ENCODE peak calls at places on chromosomes 6 and 20, in seven cellular contexts. One of them, this sample, is unnamed.
A peak's percentile ranks its signal among the peaks of the same experiment; 100 is the strongest.

GRCh38 chr6:41451515-41452163 is 94.5 kb upstream of the FOXP4 start:
- DNase-seq in endothelial cell of umbilical vein: no peak
- DNase-seq in gastrocnemius medialis: peak; percentile 49
- DNase-seq in aorta: peak; percentile 58
- DNase-seq in heart left ventricle: peak; percentile 55
- DNase-seq in kidney: peak; percentile 79
- DNase-seq in cardiac muscle cell: peak; percentile 38
- DNase-seq in this sample: peak; percentile 50

GRCh38 chr6:96124778-96125177 is 109.0 kb downstream of the FUT9 start:
- DNase-seq in aorta: no peak
- DNase-seq in heart left ventricle: no peak
- DNase-seq in cardiac muscle cell: no peak
- DNase-seq in endothelial cell of umbilical vein: no peak
- DNase-seq in kidney: no peak
- DNase-seq in gastrocnemius medialis: no peak
- DNase-seq in this sample: no peak

GRCh38 chr6:48744948-48745347 is 634.0 kb upstream of the PTCHD4 start:
- DNase-seq in kidney: no peak
- DNase-seq in endothelial cell of umbilical vein: no peak
- DNase-seq in heart left ventricle: no peak
- DNase-seq in cardiac muscle cell: peak; percentile 58
- DNase-seq in aorta: no peak
- DNase-seq in gastrocnemius medialis: no peak
- DNase-seq in this sample: no peak

GRCh38 chr6:14129572-14129971 is 12.0 kb downstream of the CD83 start:
- DNase-seq in cardiac muscle cell: peak; percentile 85
- DNase-seq in kidney: no peak
- DNase-seq in gastrocnemius medialis: peak; percentile 24
- DNase-seq in heart left ventricle: peak; percentile 57
- DNase-seq in endothelial cell of umbilical vein: peak; percentile 40
- DNase-seq in aorta: no peak
- DNase-seq in this sample: peak; percentile 20

GRCh38 chr6:24759718-24760117 is 15.0 kb upstream of the GMNN start:
- DNase-seq in heart left ventricle: no peak
- DNase-seq in kidney: no peak
- DNase-seq in aorta: no peak
- DNase-seq in endothelial cell of umbilical vein: no peak
- DNase-seq in cardiac muscle cell: no peak
- DNase-seq in gastrocnemius medialis: no peak
- DNase-seq in this sample: no peak

GRCh38 chr20:32507998-32508774 is 76.9 kb downstream of the NOL4L start:
- DNase-seq in heart left ventricle: no peak
- DNase-seq in cardiac muscle cell: no peak
- DNase-seq in endothelial cell of umbilical vein: no peak
- DNase-seq in kidney: peak; percentile 22
- DNase-seq in aorta: peak; percentile 33
- DNase-seq in gastrocnemius medialis: no peak
- DNase-seq in this sample: no peak

GRCh38 chr6:5260661-5261544 is at the start of the genes FARS2 and LYRM4:
- DNase-seq in endothelial cell of umbilical vein: peak; percentile 94
- DNase-seq in kidney: peak; percentile 97
- DNase-seq in gastrocnemius medialis: peak; percentile 64
- DNase-seq in aorta: peak; percentile 94
- DNase-seq in heart left ventricle: peak; percentile 91
- DNase-seq in cardiac muscle cell: peak; percentile 93
- DNase-seq in this sample: peak; percentile 89

GRCh38 chr20:38076548-38076947 is 43.0 kb downstream of the RPRD1B start:
- DNase-seq in kidney: no peak
- DNase-seq in endothelial cell of umbilical vein: no peak
- DNase-seq in gastrocnemius medialis: no peak
- DNase-seq in aorta: no peak
- DNase-seq in cardiac muscle cell: no peak
- DNase-seq in heart left ventricle: no peak
- DNase-seq in this sample: no peak

GRCh38 chr20:22402990-22403859 is 181.1 kb downstream of the FOXA2 start:
- DNase-seq in cardiac muscle cell: peak; percentile 41
- DNase-seq in endothelial cell of umbilical vein: no peak
- DNase-seq in kidney: no peak
- DNase-seq in aorta: no peak
- DNase-seq in gastrocnemius medialis: no peak
- DNase-seq in heart left ventricle: no peak
- DNase-seq in this sample: no peak

GRCh38 chr6:8645212-8645611 is 209.9 kb upstream of the SLC35B3 start:
- DNase-seq in aorta: no peak
- DNase-seq in kidney: no peak
- DNase-seq in heart left ventricle: no peak
- DNase-seq in gastrocnemius medialis: no peak
- DNase-seq in cardiac muscle cell: no peak
- DNase-seq in endothelial cell of umbilical vein: no peak
- DNase-seq in this sample: no peak

GRCh38 chr6:170129691-170130171 is 161.1 kb downstream of the DLL1 start:
- DNase-seq in endothelial cell of umbilical vein: no peak
- DNase-seq in gastrocnemius medialis: peak; percentile 53
- DNase-seq in heart left ventricle: peak; percentile 69
- DNase-seq in kidney: peak; percentile 84
- DNase-seq in cardiac muscle cell: peak; percentile 38
- DNase-seq in aorta: peak; percentile 80
- DNase-seq in this sample: peak; percentile 75

GRCh38 chr6:64712606-64713005 is 994.4 kb downstream of the EYS start:
- DNase-seq in kidney: no peak
- DNase-seq in endothelial cell of umbilical vein: no peak
- DNase-seq in gastrocnemius medialis: no peak
- DNase-seq in cardiac muscle cell: peak; percentile 29
- DNase-seq in aorta: no peak
- DNase-seq in heart left ventricle: no peak
- DNase-seq in this sample: no peak

GRCh38 chr6:138382498-138383265 is 5.0 kb downstream of the SMIM28 start:
- DNase-seq in cardiac muscle cell: no peak
- DNase-seq in aorta: no peak
- DNase-seq in kidney: no peak
- DNase-seq in endothelial cell of umbilical vein: no peak
- DNase-seq in gastrocnemius medialis: no peak
- DNase-seq in heart left ventricle: no peak
- DNase-seq in this sample: no peak

GRCh38 chr20:31790401-31790800 is 28.8 kb upstream of the MYLK2 start:
- DNase-seq in endothelial cell of umbilical vein: no peak
- DNase-seq in heart left ventricle: no peak
- DNase-seq in kidney: no peak
- DNase-seq in cardiac muscle cell: peak; percentile 24
- DNase-seq in gastrocnemius medialis: no peak
- DNase-seq in aorta: no peak
- DNase-seq in this sample: no peak

GRCh38 chr6:112029045-112029822 is 24.7 kb upstream of the CCN6 start:
- DNase-seq in kidney: no peak
- DNase-seq in gastrocnemius medialis: no peak
- DNase-seq in heart left ventricle: peak; percentile 51
- DNase-seq in endothelial cell of umbilical vein: peak; percentile 77
- DNase-seq in aorta: peak; percentile 83
- DNase-seq in cardiac muscle cell: peak; percentile 76
- DNase-seq in this sample: peak; percentile 59

GRCh38 chr6:53975966-53976610 is 135.2 kb upstream of the MLIP start:
- DNase-seq in heart left ventricle: no peak
- DNase-seq in cardiac muscle cell: peak; percentile 59
- DNase-seq in gastrocnemius medialis: no peak
- DNase-seq in kidney: no peak
- DNase-seq in endothelial cell of umbilical vein: no peak
- DNase-seq in aorta: no peak
- DNase-seq in this sample: no peak

GRCh38 chr6:36757206-36757605 is 59.6 kb downstream of the RAB44 start:
- DNase-seq in gastrocnemius medialis: no peak
- DNase-seq in heart left ventricle: no peak
- DNase-seq in endothelial cell of umbilical vein: peak; percentile 82
- DNase-seq in aorta: no peak
- DNase-seq in cardiac muscle cell: no peak
- DNase-seq in kidney: no peak
- DNase-seq in this sample: no peak

GRCh38 chr6:39753745-39754084 is 28.5 kb upstream of the KIF6 start:
- DNase-seq in gastrocnemius medialis: peak; percentile 8
- DNase-seq in heart left ventricle: no peak
- DNase-seq in cardiac muscle cell: peak; percentile 80
- DNase-seq in aorta: no peak
- DNase-seq in endothelial cell of umbilical vein: no peak
- DNase-seq in kidney: peak; percentile 70
- DNase-seq in this sample: no peak

GRCh38 chr6:137020771-137021170 is 24.0 kb downstream of the IL20RA start:
- DNase-seq in endothelial cell of umbilical vein: no peak
- DNase-seq in aorta: no peak
- DNase-seq in gastrocnemius medialis: no peak
- DNase-seq in cardiac muscle cell: no peak
- DNase-seq in heart left ventricle: no peak
- DNase-seq in kidney: no peak
- DNase-seq in this sample: no peak

GRCh38 chr20:53127027-53127426 is 154.9 kb downstream of the TSHZ2 start:
- DNase-seq in endothelial cell of umbilical vein: no peak
- DNase-seq in heart left ventricle: no peak
- DNase-seq in gastrocnemius medialis: no peak
- DNase-seq in kidney: no peak
- DNase-seq in aorta: no peak
- DNase-seq in cardiac muscle cell: no peak
- DNase-seq in this sample: no peak

GRCh38 chr20:53124075-53124532 is 151.9 kb downstream of the TSHZ2 start:
- DNase-seq in gastrocnemius medialis: peak; percentile 26
- DNase-seq in kidney: no peak
- DNase-seq in heart left ventricle: no peak
- DNase-seq in endothelial cell of umbilical vein: no peak
- DNase-seq in aorta: peak; percentile 52
- DNase-seq in cardiac muscle cell: peak; percentile 52
- DNase-seq in this sample: peak; percentile 7

GRCh38 chr20:53126185-53126584 is 154.0 kb downstream of the TSHZ2 start:
- DNase-seq in endothelial cell of umbilical vein: no peak
- DNase-seq in heart left ventricle: no peak
- DNase-seq in gastrocnemius medialis: no peak
- DNase-seq in cardiac muscle cell: no peak
- DNase-seq in kidney: no peak
- DNase-seq in aorta: no peak
- DNase-seq in this sample: no peak

GRCh38 chr20:53124803-53125202 is 152.6 kb downstream of the TSHZ2 start:
- DNase-seq in endothelial cell of umbilical vein: no peak
- DNase-seq in gastrocnemius medialis: no peak
- DNase-seq in cardiac muscle cell: no peak
- DNase-seq in aorta: no peak
- DNase-seq in kidney: no peak
- DNase-seq in heart left ventricle: no peak
- DNase-seq in this sample: no peak

DNA sequence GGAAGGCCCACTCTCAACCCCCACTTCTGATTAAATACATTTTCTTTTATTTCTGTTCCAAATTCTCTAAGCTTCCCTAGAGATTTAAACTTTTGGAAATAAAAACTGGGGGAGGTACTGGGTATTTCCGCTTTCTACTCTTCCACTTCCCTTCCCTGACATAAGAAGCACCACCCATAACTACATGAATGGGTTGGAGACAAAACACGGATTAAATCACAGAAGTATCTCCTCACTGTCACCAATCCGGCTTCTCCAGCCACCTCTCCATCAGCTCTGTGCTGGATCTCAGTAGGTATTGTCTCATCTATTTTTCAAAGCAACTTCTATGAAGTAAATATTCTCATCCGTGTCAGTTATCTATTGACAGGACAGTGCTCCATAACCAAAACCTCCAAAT is 150.7 kb downstream of the TSHZ2 start:
- DNase-seq in aorta: no peak
- DNase-seq in gastrocnemius medialis: no peak
- DNase-seq in cardiac muscle cell: no peak
- DNase-seq in heart left ventricle: no peak
- DNase-seq in kidney: no peak
- DNase-seq in endothelial cell of umbilical vein: no peak
- DNase-seq in this sample: no peak
- H3K4me3 ChIP-seq in aorta: no peak overlapping the region
- H3K4me3 ChIP-seq in gastrocnemius medialis: no peak overlapping the region
- H3K4me3 ChIP-seq in cardiac muscle cell: no peak overlapping the region
- H3K4me3 ChIP-seq in heart left ventricle: no peak overlapping the region
- H3K4me3 ChIP-seq in kidney: no peak overlapping the region
- H3K4me3 ChIP-seq in endothelial cell of umbilical vein: no peak overlapping the region
- H3K4me3 ChIP-seq in this sample: no peak overlapping the region

DNA sequence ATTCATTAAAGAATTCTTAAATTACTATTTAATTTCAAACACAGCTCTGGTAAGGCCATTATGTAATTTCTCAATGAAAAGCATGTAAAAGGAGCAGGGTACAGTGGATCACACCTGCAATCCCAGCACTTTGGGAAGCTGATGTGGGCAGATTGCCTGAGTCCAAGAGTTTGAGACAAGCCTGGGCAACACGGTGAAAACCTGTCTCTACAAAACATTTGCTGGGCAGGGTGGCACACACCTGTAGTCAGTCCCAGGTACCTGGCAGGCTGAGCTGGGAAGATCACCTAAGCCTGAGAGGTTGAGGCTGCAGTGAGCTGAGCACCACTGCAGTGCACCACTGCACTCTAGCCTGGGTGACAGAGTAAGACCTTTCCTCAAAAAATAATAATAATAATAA is 37.4 kb downstream of the MDN1 start:
- DNase-seq in endothelial cell of umbilical vein: no peak
- DNase-seq in aorta: no peak
- DNase-seq in cardiac muscle cell: no peak
- DNase-seq in heart left ventricle: no peak
- DNase-seq in gastrocnemius medialis: no peak
- DNase-seq in kidney: no peak
- DNase-seq in this sample: no peak
- H3K36me3 ChIP-seq in endothelial cell of umbilical vein: peaks cover 5% of the 10 kb centered on the region
- H3K36me3 ChIP-seq in aorta: peaks cover 8% of the 10 kb centered on the region
- H3K36me3 ChIP-seq in cardiac muscle cell: peaks cover 39% of the 10 kb centered on the region
- H3K36me3 ChIP-seq in heart left ventricle: peaks cover 90% of the 10 kb centered on the region
- H3K36me3 ChIP-seq in gastrocnemius medialis: peaks cover 75% of the 10 kb centered on the region
- H3K36me3 ChIP-seq in kidney: peaks cover 27% of the 10 kb centered on the region
- H3K36me3 ChIP-seq in this sample: peaks cover 7% of the 10 kb centered on the region

GRCh38 chr6:47485083-47485482 is 7.5 kb downstream of the CD2AP start:
- DNase-seq in kidney: no peak
- DNase-seq in heart left ventricle: no peak
- DNase-seq in cardiac muscle cell: no peak
- DNase-seq in endothelial cell of umbilical vein: no peak
- DNase-seq in gastrocnemius medialis: no peak
- DNase-seq in aorta: no peak
- DNase-seq in this sample: no peak

GRCh38 chr6:47483853-47484546 is 6.4 kb downstream of the CD2AP start:
- DNase-seq in kidney: no peak
- DNase-seq in heart left ventricle: no peak
- DNase-seq in gastrocnemius medialis: no peak
- DNase-seq in cardiac muscle cell: no peak
- DNase-seq in endothelial cell of umbilical vein: peak; percentile 29
- DNase-seq in aorta: no peak
- DNase-seq in this sample: no peak

GRCh38 chr6:47483516-47483852 is 5.9 kb downstream of the CD2AP start:
- DNase-seq in kidney: no peak
- DNase-seq in gastrocnemius medialis: no peak
- DNase-seq in heart left ventricle: no peak
- DNase-seq in aorta: no peak
- DNase-seq in endothelial cell of umbilical vein: no peak
- DNase-seq in cardiac muscle cell: no peak
- DNase-seq in this sample: no peak

GRCh38 chr6:47485491-47486135 is 8.0 kb downstream of the CD2AP start:
- DNase-seq in endothelial cell of umbilical vein: no peak
- DNase-seq in kidney: no peak
- DNase-seq in cardiac muscle cell: no peak
- DNase-seq in aorta: no peak
- DNase-seq in heart left ventricle: no peak
- DNase-seq in gastrocnemius medialis: no peak
- DNase-seq in this sample: no peak

GRCh38 chr6:47484616-47485015 is 7.0 kb downstream of the CD2AP start:
- DNase-seq in gastrocnemius medialis: no peak
- DNase-seq in cardiac muscle cell: peak; percentile 61
- DNase-seq in kidney: no peak
- DNase-seq in aorta: no peak
- DNase-seq in endothelial cell of umbilical vein: no peak
- DNase-seq in heart left ventricle: no peak
- DNase-seq in this sample: no peak
- H3K4me1 ChIP-seq in gastrocnemius medialis: peaks cover 24% of the 10 kb centered on the region
- H3K4me1 ChIP-seq in cardiac muscle cell: peaks cover 17% of the 10 kb centered on the region
- H3K4me1 ChIP-seq in kidney: peaks cover 22% of the 10 kb centered on the region
- H3K4me1 ChIP-seq in aorta: peaks cover 5% of the 10 kb centered on the region
- H3K4me1 ChIP-seq in endothelial cell of umbilical vein: peaks cover 18% of the 10 kb centered on the region
- H3K4me1 ChIP-seq in heart left ventricle: peaks cover 36% of the 10 kb centered on the region
- H3K4me1 ChIP-seq in this sample: peaks cover 16% of the 10 kb centered on the region

GRCh38 chr6:155228549-155229166 is 35.2 kb upstream of the CLDN20 start:
- DNase-seq in gastrocnemius medialis: no peak
- DNase-seq in aorta: peak; percentile 54
- DNase-seq in heart left ventricle: no peak
- DNase-seq in cardiac muscle cell: peak; percentile 89
- DNase-seq in kidney: no peak
- DNase-seq in endothelial cell of umbilical vein: no peak
- DNase-seq in this sample: no peak
- H3K4me3 ChIP-seq in gastrocnemius medialis: no peak overlapping the region
- H3K4me3 ChIP-seq in aorta: no peak overlapping the region
- H3K4me3 ChIP-seq in heart left ventricle: no peak overlapping the region
- H3K4me3 ChIP-seq in cardiac muscle cell: no peak overlapping the region
- H3K4me3 ChIP-seq in kidney: no peak overlapping the region
- H3K4me3 ChIP-seq in endothelial cell of umbilical vein: no peak overlapping the region
- H3K4me3 ChIP-seq in this sample: no peak overlapping the region

This sample was measured in heart right ventricle.